ENCODE peak calls at places on chromosome 6, in five cellular contexts. P, V, L, J and M are unnamed samples.

GRCh38 chr6:26199773-26200728 is 112.8 kb downstream of the HFE start:
- DNase-seq in L (no peak), J (peak), P (peak), V (no peak), M (no peak)

GRCh38 chr6:152094992-152095592 is 287.6 kb downstream of the ESR1 start:
- DNase-seq in J (no peak), L (peak), V (peak), P (peak), M (no peak)

GRCh38 chr6:165899592-165899991 is 236.6 kb upstream of the PDE10A start:
- DNase-seq in L (no peak), V (no peak), P (no peak), J (no peak), M (no peak)

GRCh38 chr6:155380666-155381332 is 66.5 kb upstream of the TFB1M start:
- DNase-seq in V (no peak), L (no peak), J (no peak), P (no peak), M (no peak)

GRCh38 chr6:31575952-31576684 is 753 bp downstream of the TNF start:
- DNase-seq in L (no peak), V (no peak), P (no peak), J (no peak), M (no peak)

GRCh38 chr6:25417206-25417605 is 138.0 kb downstream of the CARMIL1 start:
- DNase-seq in V (no peak), J (no peak), L (no peak), P (no peak), M (no peak)

GRCh38 chr6:26033132-26033941 is 53.9 kb upstream of the HFE start:
- DNase-seq in J (peak), V (peak), P (peak), L (peak), M (peak)

GRCh38 chr6:85461806-85462185 is 11.9 kb downstream of the NT5E start:
- DNase-seq in J (no peak), L (no peak), P (no peak), V (no peak), M (no peak)

GRCh38 chr6:116840091-116840490 is 11.2 kb upstream of the GPRC6A start:
- DNase-seq in J (no peak), V (no peak), P (no peak), L (no peak), M (no peak)

GRCh38 chr6:7153807-7154206 is 46.0 kb downstream of the RREB1 start:
- DNase-seq in J (no peak), P (no peak), V (no peak), L (no peak), M (no peak)

GRCh38 chr6:73121421-73121993 is 103.8 kb downstream of the KHDC1L start:
- DNase-seq in L (no peak), P (no peak), V (no peak), J (no peak), M (no peak)

GRCh38 chr6:70604254-70604653 is 37.5 kb downstream of the SDHAF4 start:
- DNase-seq in V (no peak), J (no peak), L (no peak), P (no peak), M (no peak)

GRCh38 chr6:5085638-5086293 is 625 bp downstream of the PPP1R3G start:
- DNase-seq in V (peak), L (no peak), J (peak), P (no peak), M (no peak)

GRCh38 chr6:70124882-70125535 is 177.9 kb downstream of the COL9A1 start:
- DNase-seq in L (no peak), P (no peak), J (no peak), V (no peak), M (no peak)

GRCh38 chr6:122712864-122713612 is 66.5 kb upstream of the FABP7 start:
- DNase-seq in L (no peak), J (peak), P (no peak), V (no peak), M (no peak)

GRCh38 chr6:52720301-52720700 is 43.0 kb downstream of the GSTA2 start:
- DNase-seq in P (no peak), L (no peak), V (no peak), J (no peak), M (no peak)

GRCh38 chr6:167093406-167093921 is 29.4 kb upstream of the CCR6 start:
- DNase-seq in J (no peak), P (no peak), V (no peak), L (no peak), M (no peak)

GRCh38 chr6:142058216-142058925 is 74.4 kb upstream of the GJE1 start:
- DNase-seq in V (no peak), L (no peak), P (no peak), J (no peak), M (no peak)

GRCh38 chr6:149049230-149049629 is 268.3 kb upstream of the TAB2 start:
- DNase-seq in J (no peak), V (no peak), L (no peak), P (no peak), M (no peak)

GRCh38 chr6:166627875-166628849 is 1.1 kb upstream of the RPS6KA2 start:
- DNase-seq in J (peak), P (no peak), L (peak), V (peak), M (no peak)

DNA sequence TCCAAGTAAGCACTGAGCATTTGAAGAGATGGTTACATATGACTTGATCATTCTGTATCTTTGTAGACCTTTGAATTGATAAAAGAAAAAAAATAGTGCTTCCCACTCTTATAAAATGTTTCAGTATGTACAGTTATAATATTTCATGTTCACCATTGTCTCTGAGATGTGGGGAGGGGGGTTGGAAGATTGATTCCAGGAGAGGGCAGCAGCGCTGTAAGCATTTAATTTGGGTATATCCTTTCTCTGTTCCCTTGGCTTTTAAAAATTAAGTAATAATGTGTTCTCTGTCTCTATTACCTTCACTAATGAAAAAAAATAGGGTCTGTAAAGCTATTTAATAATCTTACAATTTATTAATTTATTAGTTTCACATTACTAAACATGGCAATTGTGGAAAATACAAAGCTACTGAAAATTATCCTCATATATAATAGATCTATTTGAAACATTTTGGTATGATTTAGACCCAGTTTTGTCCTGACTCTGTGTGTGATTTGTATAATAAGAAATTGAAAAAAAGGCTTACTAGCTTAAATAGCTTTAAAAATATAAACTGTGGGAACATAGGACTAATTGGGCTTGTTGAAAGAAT is 341.2 kb downstream of the CDKAL1 start:
- DNase-seq in P (no peak), J (peak), V (no peak), L (no peak), M (no peak)
- TF ChIP-seq CTCF in P (peak), J (peak), V (no peak), L (peak), M (peak)

DNA sequence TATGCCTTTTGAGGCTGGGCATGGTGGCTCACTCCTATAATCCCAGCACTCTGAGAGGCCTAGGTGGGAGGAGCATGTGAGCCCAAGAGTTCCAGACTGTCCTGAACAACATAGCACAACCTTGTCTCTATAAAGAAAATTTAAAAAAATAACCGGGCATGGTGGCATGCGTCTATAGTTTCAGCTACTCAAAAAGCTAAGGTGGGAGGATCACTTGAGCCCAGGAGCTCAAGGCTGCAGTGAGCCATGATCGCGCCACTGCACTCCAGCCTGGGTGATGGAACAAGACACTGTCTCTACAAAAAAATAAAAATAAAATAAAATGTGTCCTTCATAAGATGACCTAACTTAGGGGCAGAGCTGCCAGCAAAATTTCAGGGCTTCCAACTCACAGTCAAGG is 12.6 kb downstream of the ID4 start:
- DNase-seq in V (no peak), P (no peak), L (no peak), J (no peak), M (no peak)
- H3K4me3 ChIP-seq in V (no peak), P (no peak), L (no peak), J (no peak), M (no peak)

GRCh38 chr6:160347259-160348208 is 644 bp upstream of the SLC22A3 start:
- DNase-seq in P (no peak), V (no peak), L (no peak), J (no peak), M (no peak)

GRCh38 chr6:160344281-160344680 is 3.9 kb upstream of the SLC22A3 start:
- DNase-seq in P (no peak), J (no peak), L (no peak), V (no peak), M (no peak)

GRCh38 chr6:160349837-160350236 is 1.7 kb downstream of the SLC22A3 start:
- DNase-seq in P (no peak), J (no peak), L (no peak), V (no peak), M (no peak)

GRCh38 chr6:160348209-160348551 is at the start of gene SLC22A3:
- DNase-seq in L (no peak), P (no peak), J (peak), V (peak), M (no peak)

DNA sequence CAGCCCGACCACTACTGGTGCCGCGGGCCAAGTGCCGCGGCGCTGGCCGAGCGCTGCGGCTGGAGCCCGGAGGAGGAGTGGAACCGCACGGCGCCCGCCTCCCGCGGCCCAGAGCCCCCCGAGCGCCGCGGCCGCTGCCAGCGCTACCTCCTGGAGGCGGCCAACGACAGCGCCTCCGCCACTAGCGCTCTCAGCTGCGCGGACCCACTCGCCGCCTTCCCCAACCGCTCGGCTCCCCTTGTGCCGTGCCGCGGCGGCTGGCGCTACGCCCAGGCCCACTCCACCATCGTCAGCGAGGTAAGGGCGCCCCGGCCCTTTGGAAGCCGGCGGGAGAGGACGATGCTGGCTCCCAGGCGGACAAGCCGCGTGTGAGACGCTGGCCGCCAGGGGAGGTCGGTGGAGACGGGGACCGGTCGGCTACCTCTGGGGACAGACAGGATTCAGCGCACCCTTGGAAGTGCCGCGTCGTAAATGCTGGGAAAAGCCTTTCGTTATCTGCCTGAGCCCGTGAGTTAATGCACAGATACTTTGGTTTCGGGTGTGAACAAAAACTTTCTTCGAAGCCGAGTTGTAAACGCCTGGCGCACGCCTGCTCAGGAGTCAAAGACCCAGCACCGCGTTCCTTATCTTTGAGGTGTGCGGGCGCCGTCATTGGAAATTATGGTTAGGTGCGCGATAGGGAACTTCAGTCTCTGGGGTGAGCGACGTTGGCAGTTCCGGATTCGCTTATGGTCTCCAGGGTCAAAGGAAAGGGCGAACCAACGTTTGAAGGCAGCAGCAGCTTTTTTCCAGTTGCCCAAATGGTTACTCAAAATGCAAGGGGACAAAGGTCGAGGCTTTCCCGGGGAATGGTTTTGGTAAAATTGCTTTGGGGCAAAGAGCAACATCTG is 619 bp downstream of the SLC22A3 start:
- DNase-seq in L (peak), V (peak), P (no peak), J (peak), M (no peak)
- TF ChIP-seq CTCF in L (peak), V (no peak), P (no peak), J (peak), M (no peak)

DNA sequence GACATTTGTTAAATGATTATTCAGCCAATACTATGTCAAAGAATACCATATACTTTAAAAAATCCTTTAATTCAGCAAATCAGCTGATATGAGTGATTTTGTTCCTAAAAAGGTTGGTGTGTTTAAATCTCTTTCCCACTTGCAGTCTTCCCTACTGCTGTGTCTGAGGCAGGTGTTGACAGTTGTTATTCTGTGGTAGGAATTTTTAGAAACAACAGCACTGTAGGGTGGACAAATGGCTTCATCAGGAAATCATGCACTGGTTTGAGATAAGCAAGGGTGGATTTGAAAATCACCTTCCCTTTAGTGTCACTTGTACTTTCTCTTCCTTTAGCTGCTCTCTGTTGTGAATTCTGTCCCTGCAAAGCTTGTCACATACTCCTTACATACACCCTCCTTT is 213.7 kb upstream of the SGK1 start:
- DNase-seq in V (no peak), J (no peak), L (no peak), P (no peak), M (no peak)
- H3K4me3 ChIP-seq in V (no peak), J (no peak), L (no peak), P (no peak), M (no peak)

GRCh38 chr6:119210596-119210995 is 132.1 kb upstream of the FAM184A start:
- DNase-seq in L (no peak), J (no peak), P (no peak), V (no peak), M (no peak)

GRCh38 chr6:119209452-119210205 is 131.2 kb upstream of the FAM184A start:
- DNase-seq in V (no peak), P (no peak), J (no peak), L (no peak), M (peak)

GRCh38 chr6:119205911-119206617 is 127.6 kb upstream of the FAM184A start:
- DNase-seq in L (no peak), V (no peak), P (no peak), J (no peak), M (no peak)

GRCh38 chr6:119207327-119207726 is 128.9 kb upstream of the FAM184A start:
- DNase-seq in L (no peak), V (no peak), J (no peak), P (no peak), M (no peak)

GRCh38 chr6:119207973-119208725 is 129.7 kb upstream of the FAM184A start:
- DNase-seq in P (peak), J (no peak), V (no peak), L (no peak), M (peak)
- TF ChIP-seq CTCF in P (no peak), J (no peak), V (no peak), L (no peak), M (no peak)

GRCh38 chr6:9112548-9112947 is 677.2 kb upstream of the SLC35B3 start:
- DNase-seq in V (no peak), P (no peak), L (no peak), J (peak), M (no peak)
- H3K4me3 ChIP-seq in V (no peak), P (no peak), L (no peak), J (no peak), M (no peak)